ENCODE peak calls at places on chromosome 12, in eight cellular contexts. L, U, X, Z, J, Y, F and S are unnamed samples. For H3K9me3 and H3K36me3, the result is how much of the 10 kb centered on the place peaks cover.

GRCh38 chr12:11860026-11860425 is 210.6 kb downstream of the ETV6 start:
- DNase-seq in L (no peak), U (no peak), X (peak), Z (no peak), J (no peak), Y (no peak), F (no peak), S (no peak)

GRCh38 chr12:114165921-114166320 is 199.8 kb upstream of the RBM19 start:
- DNase-seq in L (no peak), U (no peak), X (no peak), Z (no peak), J (no peak), Y (no peak), F (no peak), S (no peak)

GRCh38 chr12:48390026-48390425 is 39.3 kb upstream of the ZNF641 start:
- DNase-seq in L (no peak), U (no peak), X (no peak), Z (no peak), J (no peak), Y (no peak), F (no peak), S (no peak)

GRCh38 chr12:3061129-3061857 is 15.9 kb upstream of the TSPAN9 start:
- DNase-seq in L (no peak), U (peak), X (no peak), Z (no peak), J (peak), Y (no peak), F (no peak), S (peak)

GRCh38 chr12:93361159-93361919 is 16.4 kb upstream of the NUDT4 start:
- DNase-seq in L (no peak), U (no peak), X (peak), Z (no peak), J (no peak), Y (no peak), F (no peak), S (peak)

GRCh38 chr12:122946690-122947271 is 19.5 kb downstream of the ABCB9 start:
- DNase-seq in L (peak), U (peak), X (peak), Z (peak), J (peak), Y (peak), F (peak), S (peak)

GRCh38 chr12:70497508-70497907 is 131.4 kb downstream of the KCNMB4 start:
- DNase-seq in L (no peak), U (no peak), X (no peak), Z (no peak), J (no peak), Y (no peak), F (no peak), S (no peak)

GRCh38 chr12:98456583-98457573 is 58.5 kb upstream of the TMPO start:
- DNase-seq in L (peak), U (peak), X (peak), Z (peak), J (peak), Y (no peak), F (peak), S (peak)

GRCh38 chr12:59936546-59936945 is 340.7 kb downstream of the SLC16A7 start:
- DNase-seq in L (no peak), U (no peak), X (no peak), Z (no peak), J (no peak), Y (no peak), F (no peak), S (no peak)

GRCh38 chr12:70467908-70468733 is 102.0 kb downstream of the KCNMB4 start:
- DNase-seq in L (peak), U (no peak), X (no peak), Z (no peak), J (no peak), Y (no peak), F (no peak), S (no peak)

GRCh38 chr12:96422192-96422591 is 22.0 kb upstream of the CDK17 start:
- DNase-seq in L (no peak), U (no peak), X (no peak), Z (no peak), J (no peak), Y (no peak), F (no peak), S (peak)

GRCh38 chr12:62772556-62772955 is 162.4 kb downstream of the PPM1H start:
- DNase-seq in L (no peak), U (no peak), X (no peak), Z (no peak), J (peak), Y (no peak), F (no peak), S (peak)

GRCh38 chr12:12890815-12891645 is at the start of gene GPRC5A:
- DNase-seq in L (peak), U (peak), X (peak), Z (peak), J (peak), Y (peak), F (peak), S (peak)

GRCh38 chr12:102478416-102479098 is 1.8 kb downstream of the IGF1 start:
- DNase-seq in L (no peak), U (no peak), X (no peak), Z (peak), J (no peak), Y (no peak), F (no peak), S (no peak)

GRCh38 chr12:126831115-126831514 is 1435.9 kb upstream of the TMEM132C start:
- DNase-seq in L (no peak), U (no peak), X (no peak), Z (no peak), J (no peak), Y (no peak), F (no peak), S (no peak)

GRCh38 chr12:29365091-29365490 is 15.9 kb downstream of the ERGIC2 start:
- DNase-seq in L (no peak), U (no peak), X (no peak), Z (no peak), J (no peak), Y (no peak), F (no peak), S (no peak)

GRCh38 chr12:63276537-63277365 is 125.8 kb upstream of the AVPR1A start:
- DNase-seq in L (no peak), U (no peak), X (no peak), Z (peak), J (peak), Y (no peak), F (no peak), S (peak)

GRCh38 chr12:47954467-47955045 is 8.8 kb upstream of the TMEM106C start:
- DNase-seq in L (no peak), U (no peak), X (no peak), Z (no peak), J (peak), Y (no peak), F (no peak), S (no peak)

GRCh38 chr12:32947203-32947795 is 50.7 kb upstream of the PKP2 start:
- DNase-seq in L (no peak), U (no peak), X (no peak), Z (peak), J (peak), Y (no peak), F (no peak), S (no peak)

GRCh38 chr12:29113101-29113500 is 36.0 kb upstream of the FAR2 start:
- DNase-seq in L (no peak), U (no peak), X (no peak), Z (no peak), J (no peak), Y (no peak), F (no peak), S (no peak)

GRCh38 chr12:95413576-95413975 is 60.4 kb upstream of the METAP2 start:
- DNase-seq in L (no peak), U (no peak), X (no peak), Z (no peak), J (peak), Y (no peak), F (no peak), S (no peak)

GRCh38 chr12:88814789-88815188 is 234.5 kb upstream of the KITLG start:
- DNase-seq in L (no peak), U (no peak), X (no peak), Z (no peak), J (no peak), Y (no peak), F (no peak), S (no peak)

GRCh38 chr12:65720739-65721138 is 103.5 kb upstream of the HMGA2 start:
- DNase-seq in L (no peak), U (no peak), X (no peak), Z (peak), J (peak), Y (no peak), F (no peak), S (no peak)

GRCh38 chr12:96471368-96472040 is 17.9 kb upstream of the CFAP54 start:
- DNase-seq in L (no peak), U (no peak), X (no peak), Z (no peak), J (peak), Y (no peak), F (no peak), S (peak)

GRCh38 chr12:83432176-83432719 is 745.5 kb downstream of the TMTC2 start:
- DNase-seq in L (no peak), U (no peak), X (no peak), Z (no peak), J (no peak), Y (no peak), F (no peak), S (no peak)

GRCh38 chr12:26767865-26768264 is 65.1 kb downstream of the ITPR2 start:
- DNase-seq in L (no peak), U (no peak), X (no peak), Z (no peak), J (no peak), Y (no peak), F (no peak), S (no peak)

GRCh38 chr12:27178251-27178650 is 65.8 kb upstream of the STK38L start:
- DNase-seq in L (no peak), U (no peak), X (no peak), Z (no peak), J (peak), Y (no peak), F (no peak), S (no peak)

GRCh38 chr12:82182601-82183000 is 175.6 kb downstream of the CCDC59 start:
- DNase-seq in L (no peak), U (no peak), X (no peak), Z (no peak), J (no peak), Y (no peak), F (no peak), S (peak)

GRCh38 chr12:50533971-50534370 is 29.2 kb downstream of the DIP2B start:
- DNase-seq in L (no peak), U (no peak), X (no peak), Z (no peak), J (peak), Y (no peak), F (no peak), S (no peak)

GRCh38 chr12:109991586-109991985 is 4.6 kb downstream of the GIT2 start:
- DNase-seq in L (no peak), U (no peak), X (no peak), Z (no peak), J (no peak), Y (no peak), F (no peak), S (no peak)

GRCh38 chr12:102440109-102440405 is 40.3 kb downstream of the IGF1 start:
- DNase-seq in L (no peak), U (no peak), X (no peak), Z (peak), J (no peak), Y (no peak), F (no peak), S (no peak)

GRCh38 chr12:50314629-50315312 is 31.5 kb upstream of the LIMA1 start:
- DNase-seq in L (no peak), U (no peak), X (no peak), Z (peak), J (peak), Y (no peak), F (no peak), S (no peak)

GRCh38 chr12:100404769-100405407 is 48.0 kb downstream of the SLC17A8 start:
- DNase-seq in L (peak), U (no peak), X (no peak), Z (peak), J (peak), Y (no peak), F (no peak), S (no peak)

GRCh38 chr12:87930033-87930432 is 99.2 kb downstream of the C12orf50 start:
- DNase-seq in L (no peak), U (no peak), X (no peak), Z (no peak), J (peak), Y (no peak), F (no peak), S (peak)

GRCh38 chr12:120118710-120119097 is 2.2 kb upstream of the RAB35 start:
- DNase-seq in L (no peak), U (no peak), X (no peak), Z (no peak), J (no peak), Y (no peak), F (no peak), S (no peak)

GRCh38 chr12:49059385-49060232 is 985 bp downstream of the KMT2D start:
- DNase-seq in L (no peak), U (peak), X (no peak), Z (peak), J (peak), Y (no peak), F (no peak), S (no peak)

GRCh38 chr12:55933158-55933798 is 2.3 kb downstream of the DGKA start:
- DNase-seq in L (no peak), U (peak), X (no peak), Z (no peak), J (peak), Y (peak), F (no peak), S (peak)
- H3K4me3 ChIP-seq in L (peak), U (peak), X (no peak), Z (no peak), J (no peak), Y (no peak), F (no peak), S (peak)

DNA sequence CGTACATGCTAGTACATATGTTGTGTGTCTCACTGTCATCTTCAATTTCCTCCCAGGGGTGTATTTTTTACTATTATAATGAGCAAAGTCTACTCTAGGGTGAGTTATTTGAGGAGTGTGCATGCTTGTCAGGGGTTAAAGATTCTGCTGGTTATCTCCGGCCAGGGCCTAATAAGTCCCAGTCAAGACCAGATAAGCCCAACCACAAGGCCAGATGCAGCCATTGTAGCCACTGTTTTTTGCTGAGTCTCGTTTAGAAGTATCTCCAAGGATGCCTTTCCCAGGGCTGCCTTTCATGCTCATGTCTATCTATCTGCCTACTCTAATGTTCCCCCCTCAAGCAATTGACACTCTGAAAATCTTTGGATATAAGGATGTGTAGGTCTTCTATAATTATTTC is 300.5 kb downstream of the IPO8 start:
- DNase-seq in L (no peak), U (no peak), X (no peak), Z (no peak), J (no peak), Y (no peak), F (no peak), S (no peak)
- H3K9me3 ChIP-seq in L (under half), U (under half), X (under half), Z (under half), J (half or more), Y (under half), F (under half), S (under half)

GRCh38 chr12:913919-914718 is 35.4 kb downstream of the RAD52 start:
- DNase-seq in L (no peak), U (no peak), X (no peak), Z (no peak), J (peak), Y (no peak), F (no peak), S (no peak)

GRCh38 chr12:915090-915489 is 34.4 kb downstream of the RAD52 start:
- DNase-seq in L (no peak), U (no peak), X (no peak), Z (no peak), J (no peak), Y (no peak), F (no peak), S (no peak)

GRCh38 chr12:910416-910815 is 39.1 kb downstream of the RAD52 start:
- DNase-seq in L (no peak), U (no peak), X (no peak), Z (no peak), J (no peak), Y (no peak), F (no peak), S (no peak)

GRCh38 chr12:911191-911826 is 38.2 kb downstream of the RAD52 start:
- DNase-seq in L (no peak), U (no peak), X (peak), Z (no peak), J (no peak), Y (no peak), F (no peak), S (no peak)

GRCh38 chr12:912466-913235 is 36.8 kb downstream of the RAD52 start:
- DNase-seq in L (no peak), U (no peak), X (no peak), Z (no peak), J (no peak), Y (no peak), F (no peak), S (no peak)
- H3K36me3 ChIP-seq in L (half or more), U (under half), X (half or more), Z (under half), J (under half), Y (under half), F (half or more), S (half or more)

DNA sequence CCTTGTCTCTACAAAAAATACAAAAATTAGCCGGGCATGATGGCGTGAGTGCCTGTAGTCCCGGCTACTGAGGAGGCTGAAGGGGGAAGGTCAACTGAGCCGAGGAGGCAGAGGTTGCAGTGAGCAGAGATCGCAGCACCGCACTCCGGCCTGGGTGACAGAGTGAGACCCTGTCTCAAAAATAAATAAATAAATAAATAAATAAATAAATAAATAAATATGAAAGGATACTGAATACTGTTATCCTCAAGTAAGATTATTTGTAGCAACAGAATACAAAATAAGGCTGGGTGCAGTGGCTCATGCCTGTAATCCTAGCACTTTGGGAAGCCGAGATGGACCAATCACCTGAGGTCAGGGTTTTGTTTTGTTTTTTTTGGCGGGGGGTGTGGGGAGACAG is 1.9 kb downstream of the RNF41 start:
- DNase-seq in L (no peak), U (no peak), X (no peak), Z (no peak), J (no peak), Y (no peak), F (no peak), S (no peak)
- H3K4me3 ChIP-seq in L (no peak), U (no peak), X (peak), Z (no peak), J (no peak), Y (no peak), F (no peak), S (no peak)

GRCh38 chr12:4278582-4278939 is 5.0 kb downstream of the CCND2 start:
- DNase-seq in L (peak), U (peak), X (peak), Z (no peak), J (peak), Y (no peak), F (peak), S (no peak)

GRCh38 chr12:4282103-4282891 is 8.7 kb downstream of the CCND2 start:
- DNase-seq in L (no peak), U (no peak), X (no peak), Z (no peak), J (no peak), Y (no peak), F (peak), S (no peak)

GRCh38 chr12:4281173-4281654 is 7.7 kb downstream of the CCND2 start:
- DNase-seq in L (no peak), U (peak), X (no peak), Z (no peak), J (no peak), Y (peak), F (no peak), S (no peak)

GRCh38 chr12:4279120-4279690 is 5.6 kb downstream of the CCND2 start:
- DNase-seq in L (no peak), U (peak), X (no peak), Z (no peak), J (no peak), Y (no peak), F (no peak), S (no peak)

DNA sequence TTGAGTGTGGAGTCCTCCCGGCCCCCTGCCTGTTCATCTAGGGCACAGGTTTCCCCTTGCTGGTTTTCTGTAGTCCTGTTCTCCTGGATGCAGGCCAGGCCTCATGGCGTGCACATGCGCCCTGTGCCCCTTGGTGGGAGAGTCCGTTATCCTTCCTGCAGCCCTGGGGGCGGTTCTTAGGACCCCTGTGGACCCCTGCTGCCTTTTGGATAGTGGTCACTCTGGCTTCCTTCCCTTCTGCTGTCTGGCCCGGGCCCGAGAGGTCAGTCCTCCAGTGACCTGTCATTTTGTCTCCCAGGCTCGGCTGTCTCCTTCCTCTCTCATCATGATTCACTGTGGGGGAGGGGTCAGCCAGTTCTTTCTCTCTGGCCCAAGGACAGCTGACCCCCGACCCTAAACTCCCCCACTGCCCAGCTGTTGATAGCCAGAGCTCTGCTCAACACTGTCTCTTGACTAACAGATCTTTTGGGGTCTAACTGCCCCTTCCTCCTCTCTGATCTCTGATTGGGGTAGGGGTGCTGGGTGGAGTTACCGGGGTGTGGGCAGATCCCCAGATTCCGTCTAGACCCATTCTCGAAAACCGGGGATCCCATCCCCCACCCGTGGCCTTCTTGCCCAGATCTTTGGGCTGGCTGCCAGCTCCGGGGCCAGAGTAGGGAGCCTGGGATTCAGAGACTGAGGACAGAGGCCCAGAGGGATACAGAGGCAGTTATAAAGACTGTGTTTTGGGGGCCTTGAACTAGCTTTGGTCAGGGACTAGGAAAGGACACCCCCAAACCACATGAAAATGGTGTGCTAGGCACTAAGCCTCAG is 7.0 kb downstream of the CCND2 start:
- DNase-seq in L (no peak), U (peak), X (peak), Z (peak), J (no peak), Y (peak), F (peak), S (no peak)
- H3K9me3 ChIP-seq in L (under half), U (under half), X (under half), Z (under half), J (under half), Y (under half), F (under half), S (under half)

GRCh38 chr12:6729186-6729585 is 5.3 kb downstream of the COPS7A start:
- DNase-seq in L (no peak), U (no peak), X (no peak), Z (no peak), J (no peak), Y (no peak), F (no peak), S (no peak)
- H3K36me3 ChIP-seq in L (half or more), U (under half), X (half or more), Z (under half), J (under half), Y (under half), F (under half), S (under half)

DNA sequence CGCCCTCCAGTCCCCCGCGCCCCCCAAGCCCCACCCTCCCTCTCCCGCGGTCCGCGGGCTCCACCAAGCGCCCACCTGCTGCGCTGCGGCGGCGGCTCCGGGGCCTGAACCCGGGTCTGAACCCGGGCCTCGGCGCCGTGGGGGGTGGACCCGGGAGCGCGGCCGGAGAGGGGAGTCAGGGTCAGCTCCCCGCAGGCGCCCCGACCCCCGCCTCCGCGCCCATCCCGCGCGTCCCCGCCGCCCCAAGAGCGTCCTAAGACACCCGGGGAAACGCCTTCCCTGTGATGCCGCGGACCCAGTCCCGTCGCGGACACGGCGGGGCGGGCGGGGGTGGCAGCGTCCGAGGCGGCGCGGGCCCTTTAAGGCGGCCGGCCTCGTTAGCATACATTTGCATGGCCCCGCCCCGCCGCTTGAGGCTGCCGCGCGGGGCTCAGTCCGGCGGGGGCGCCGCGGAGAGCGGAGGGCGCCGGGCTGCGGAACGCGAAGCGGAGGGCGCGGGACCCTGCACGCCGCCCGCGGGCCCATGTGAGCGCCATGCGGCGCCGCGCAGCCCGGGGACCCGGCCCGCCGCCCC is at the start of gene MMP17:
- DNase-seq in L (no peak), U (no peak), X (peak), Z (peak), J (peak), Y (no peak), F (peak), S (peak)
- H3K4me3 ChIP-seq in L (peak), U (peak), X (peak), Z (peak), J (peak), Y (peak), F (peak), S (peak)